ENCODE peak calls at places on chromosome 13, in five cellular contexts. H is amniotic epithelial cell, X is left cardiac atrium, Z is NCI-H146, B is mucosa of descending colon. L is an unnamed sample.

GRCh38 chr13:30829788-30830637 is 76.1 kb upstream of the MEDAG start:
- DNase-seq in H (no peak), X (no peak), Z (no peak), B (no peak), L (no peak)

GRCh38 chr13:28000567-28000966 is 12.1 kb upstream of the URAD start:
- DNase-seq in H (no peak), X (no peak), Z (no peak), B (no peak), L (no peak)

GRCh38 chr13:67966065-67966464 is 735.9 kb upstream of the PCDH9 start:
- DNase-seq in H (no peak), X (no peak), Z (no peak), B (no peak), L (no peak)

GRCh38 chr13:107842562-107843180 is 372.7 kb downstream of the LIG4 start:
- DNase-seq in H (peak), X (no peak), Z (no peak), B (no peak), L (no peak)

GRCh38 chr13:48531416-48532145 is 1.3 kb downstream of the RCBTB2 start:
- DNase-seq in H (no peak), X (no peak), Z (peak), B (no peak), L (no peak)

GRCh38 chr13:48790996-48791395 is 137.3 kb downstream of the CYSLTR2 start:
- DNase-seq in H (no peak), X (no peak), Z (no peak), B (no peak), L (no peak)

GRCh38 chr13:47463726-47464125 is 537.3 kb downstream of the SUCLA2 start:
- DNase-seq in H (peak), X (no peak), Z (no peak), B (no peak), L (no peak)

GRCh38 chr13:34256236-34256635 is 438.3 kb downstream of the RFC3 start:
- DNase-seq in H (no peak), X (no peak), Z (no peak), B (no peak), L (no peak)

GRCh38 chr13:25683662-25684370 is 312.0 kb downstream of the ATP8A2 start:
- DNase-seq in H (no peak), X (no peak), Z (no peak), B (no peak), L (no peak)